ENCODE peak calls at places on chromosomes 1 and 21, in seven cellular contexts. O, B, Y, U, A, S and W are unnamed samples.

GRCh38 chr21:23452384-23453083 is 2154.7 kb downstream of the MRPL39 start:
- DNase-seq in O (no peak), B (no peak), Y (no peak), U (peak; percentile 81), A (no peak), S (no peak), W (peak; percentile 13)

GRCh38 chr21:44969965-44970755 is 30.3 kb downstream of the SLX9 start:
- DNase-seq in O (no peak), B (peak; percentile 78), Y (peak; percentile 8), U (no peak), A (no peak), S (no peak), W (peak; percentile 52)

GRCh38 chr1:11541956-11542355 is 63.0 kb downstream of the DISP3 start:
- DNase-seq in O (no peak), B (peak; percentile 62), Y (no peak), U (no peak), A (no peak), S (no peak), W (no peak)

GRCh38 chr1:78146137-78146822 is 100.5 kb downstream of the GIPC2 start:
- DNase-seq in O (no peak), B (peak; percentile 34), Y (no peak), U (no peak), A (peak; percentile 16), S (no peak), W (no peak)

GRCh38 chr1:65964123-65964522 is 171.4 kb downstream of the PDE4B start:
- DNase-seq in O (no peak), B (no peak), Y (no peak), U (no peak), A (no peak), S (no peak), W (no peak)

GRCh38 chr1:31181515-31182343 is 58.0 kb downstream of the NKAIN1 start:
- DNase-seq in O (peak; percentile 52), B (peak; percentile 95), Y (peak; percentile 42), U (peak; percentile 82), A (peak; percentile 88), S (peak; percentile 37), W (peak; percentile 51)

GRCh38 chr1:12026586-12026985 is 7.3 kb downstream of the MIIP start:
- DNase-seq in O (no peak), B (no peak), Y (no peak), U (no peak), A (no peak), S (no peak), W (no peak)

GRCh38 chr1:164790081-164790480 is 231.1 kb downstream of the PBX1 start:
- DNase-seq in O (no peak), B (no peak), Y (no peak), U (no peak), A (no peak), S (no peak), W (no peak)

GRCh38 chr1:87148670-87149069 is 180.0 kb upstream of the LMO4 start:
- DNase-seq in O (no peak), B (peak; percentile 66), Y (no peak), U (no peak), A (no peak), S (no peak), W (no peak)

GRCh38 chr1:97989094-97989680 is 68.4 kb upstream of the DPYD start:
- DNase-seq in O (no peak), B (peak; percentile 45), Y (no peak), U (no peak), A (no peak), S (peak; percentile 69), W (peak; percentile 70)

GRCh38 chr1:26349196-26349885 is 4.6 kb downstream of the CRYBG2 start:
- DNase-seq in O (no peak), B (peak; percentile 92), Y (no peak), U (peak; percentile 17), A (no peak), S (peak; percentile 39), W (peak; percentile 81)

GRCh38 chr1:5628416-5628815 is 363.8 kb downstream of the NPHP4 start:
- DNase-seq in O (no peak), B (no peak), Y (no peak), U (no peak), A (no peak), S (no peak), W (no peak)

GRCh38 chr1:86866665-86867064 is 47.3 kb downstream of the SELENOF start:
- DNase-seq in O (no peak), B (no peak), Y (no peak), U (no peak), A (no peak), S (peak; percentile 86), W (no peak)

GRCh38 chr21:32411366-32412161 is 942 bp upstream of the EVA1C start:
- DNase-seq in O (no peak), B (peak; percentile 83), Y (peak; percentile 57), U (peak; percentile 39), A (peak; percentile 60), S (peak; percentile 84), W (peak; percentile 66)

GRCh38 chr1:30764939-30765582 is 7.5 kb upstream of the LAPTM5 start:
- DNase-seq in O (no peak), B (peak; percentile 38), Y (no peak), U (no peak), A (no peak), S (no peak), W (no peak)

GRCh38 chr1:173504268-173504667 is 27.1 kb downstream of the PRDX6 start:
- DNase-seq in O (no peak), B (no peak), Y (no peak), U (no peak), A (no peak), S (peak; percentile 43), W (no peak)

GRCh38 chr1:229258031-229258850 is 12.7 kb upstream of the RAB4A start:
- DNase-seq in O (peak; percentile 76), B (peak; percentile 73), Y (peak; percentile 71), U (peak; percentile 62), A (peak; percentile 69), S (peak; percentile 79), W (peak; percentile 85)

GRCh38 chr1:65668368-65668767 is 124.3 kb upstream of the PDE4B start:
- DNase-seq in O (no peak), B (no peak), Y (no peak), U (no peak), A (no peak), S (no peak), W (no peak)

GRCh38 chr1:203769505-203770343 is 4.7 kb downstream of the LAX1 start:
- DNase-seq in O (no peak), B (peak; percentile 85), Y (peak; percentile 68), U (no peak), A (peak; percentile 64), S (peak; percentile 95), W (peak; percentile 53)

GRCh38 chr1:117045644-117046043 is 14.5 kb upstream of the TTF2 start:
- DNase-seq in O (no peak), B (no peak), Y (peak; percentile 64), U (no peak), A (no peak), S (no peak), W (no peak)

GRCh38 chr21:38269567-38269917 is 12.8 kb downstream of the KCNJ15 start:
- DNase-seq in O (no peak), B (no peak), Y (no peak), U (no peak), A (no peak), S (no peak), W (no peak)

GRCh38 chr1:27031235-27032118 is 18.8 kb upstream of the TENT5B start:
- DNase-seq in O (no peak), B (peak; percentile 93), Y (peak; percentile 87), U (peak; percentile 84), A (peak; percentile 38), S (peak; percentile 73), W (peak; percentile 92)

GRCh38 chr1:163168053-163168452 is 34.7 kb downstream of the RGS5 start:
- DNase-seq in O (no peak), B (peak; percentile 79), Y (peak; percentile 98), U (no peak), A (no peak), S (peak; percentile 97), W (peak; percentile 97)

GRCh38 chr1:27504588-27505419 is 14.8 kb upstream of the WASF2 start:
- DNase-seq in O (no peak), B (peak; percentile 94), Y (no peak), U (peak; percentile 80), A (peak; percentile 71), S (peak; percentile 75), W (no peak)

GRCh38 chr1:43536196-43536863 is 5.6 kb downstream of the PTPRF start:
- DNase-seq in O (no peak), B (peak; percentile 68), Y (no peak), U (no peak), A (no peak), S (no peak), W (peak; percentile 88)

GRCh38 chr1:39631361-39632331 is 7.8 kb downstream of the HEYL start:
- DNase-seq in O (peak; percentile 14), B (peak; percentile 83), Y (no peak), U (no peak), A (peak; percentile 72), S (no peak), W (peak; percentile 17)

GRCh38 chr1:155297431-155297830 is 3.8 kb downstream of the PKLR start:
- DNase-seq in O (peak; percentile 57), B (no peak), Y (no peak), U (no peak), A (no peak), S (no peak), W (no peak)
- TF ChIP-seq CTCF in O (peak; percentile 64), B (no peak), Y (no peak), U (no peak), A (no peak), S (no peak), W (no peak)

GRCh38 chr1:244087021-244087560 is 36.0 kb downstream of the ZBTB18 start:
- DNase-seq in O (no peak), B (no peak), Y (no peak), U (no peak), A (no peak), S (no peak), W (no peak)
- H3K79me2 ChIP-seq in O (no peaks in the 10 kb centered on the region), B (no peaks in the 10 kb centered on the region), Y (no peaks in the 10 kb centered on the region), U (no peaks in the 10 kb centered on the region), A (no peaks in the 10 kb centered on the region), S (no peaks in the 10 kb centered on the region), W (no peaks in the 10 kb centered on the region)

DNA sequence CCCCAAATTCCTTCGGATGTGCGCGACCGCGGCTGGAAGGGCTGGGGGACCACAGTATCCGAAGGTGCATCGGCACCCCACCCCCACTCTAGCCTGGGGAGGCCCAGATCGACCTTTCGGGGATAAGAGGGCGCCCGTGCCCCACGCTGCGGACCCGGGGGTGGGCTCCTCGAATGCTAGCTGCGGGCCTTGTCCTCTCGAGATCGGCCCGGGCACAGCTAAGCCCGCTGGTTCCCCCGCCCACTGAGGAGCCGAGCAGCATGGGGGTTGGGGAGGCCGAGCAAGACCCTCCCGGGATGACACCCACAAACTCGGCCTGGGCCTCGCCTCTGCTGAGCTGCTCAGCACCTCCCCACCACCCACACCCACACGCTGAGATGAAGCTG is 653 bp upstream of the IFFO2 start:
- DNase-seq in O (no peak), B (peak; percentile 94), Y (no peak), U (peak; percentile 63), A (peak; percentile 70), S (no peak), W (no peak)
- H3K4me2 ChIP-seq in O (peak overlapping the region; percentile 97), B (peak overlapping the region; percentile 95), Y (peak overlapping the region; percentile 80), U (peak overlapping the region; percentile 30), A (peak overlapping the region; percentile 96), S (peak overlapping the region; percentile 36), W (peak overlapping the region; percentile 99)

DNA sequence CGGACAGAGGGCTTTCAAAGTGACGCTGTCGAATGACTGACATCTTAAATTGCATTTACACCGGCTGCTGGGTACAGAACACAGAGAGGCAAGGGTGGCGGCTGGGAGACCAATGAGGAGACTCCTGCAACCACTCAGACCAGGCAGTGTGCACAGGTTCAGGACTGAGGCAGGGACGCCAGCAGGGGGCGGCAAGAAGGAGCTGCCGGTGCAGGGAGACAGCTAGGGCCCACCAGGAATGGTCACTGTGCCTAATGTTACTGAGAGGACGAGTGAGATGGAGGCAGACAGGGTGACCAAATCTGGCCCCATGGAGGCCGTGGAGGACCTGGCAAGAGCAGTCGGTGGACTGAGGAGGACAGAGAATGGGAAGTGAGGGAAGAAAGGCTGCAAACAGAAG is 23.5 kb downstream of the GLIS1 start:
- DNase-seq in O (peak; percentile 20), B (peak; percentile 62), Y (peak; percentile 30), U (peak; percentile 85), A (peak; percentile 64), S (peak; percentile 39), W (peak; percentile 31)
- TF ChIP-seq CTCF in O (peak; percentile 70), B (peak; percentile 62), Y (peak; percentile 51), U (peak; percentile 74), A (peak; percentile 61), S (peak; percentile 18), W (peak; percentile 73)